ENCODE peak calls at places on chromosomes 7 and 10, in eight cellular contexts. O is NCI-H1417; M is activated naive CD8-positive, alpha-beta T cell treated with anti-CD3 and anti-CD28 coated beads, Interleukin-2, amount 50 U/mL, for 24 hours; U is HuH-7; H is heart right ventricle; W is T-helper 22 cell; X is iPS DF 19.7; G is central memory CD4-positive, alpha-beta T cell. E is an unnamed sample.

GRCh38 chr7:51428226-51428887 is 111.7 kb upstream of the COBL start:
- DNase-seq in U (no peak), M (no peak), W (no peak), X (no peak), O (no peak), H (no peak), G (no peak), E (no peak)

GRCh38 chr10:38027992-38028391 is 17.5 kb downstream of the ZNF33A start:
- DNase-seq in G (no peak), X (no peak), W (no peak), M (no peak), O (no peak), U (no peak), H (no peak), E (no peak)

GRCh38 chr10:92957223-92958010 is 103.2 kb upstream of the CYP26C1 start:
- DNase-seq in G (no peak), O (no peak), H (no peak), M (no peak), X (no peak), U (no peak), W (no peak), E (no peak)

GRCh38 chr10:62817763-62818425 is 1.7 kb upstream of the EGR2 start:
- DNase-seq in G (peak), W (no peak), X (no peak), H (peak), U (peak), O (peak), M (peak), E (peak)

GRCh38 chr10:90969148-90969547 is 48.3 kb upstream of the ANKRD1 start:
- DNase-seq in M (no peak), G (no peak), O (no peak), H (no peak), X (no peak), W (no peak), U (no peak), E (no peak)

GRCh38 chr7:15720849-15721471 is 34.5 kb upstream of the MEOX2 start:
- DNase-seq in U (no peak), M (peak), G (no peak), O (peak), W (no peak), X (no peak), H (no peak), E (no peak)

GRCh38 chr7:82406937-82407336 is 36.6 kb downstream of the CACNA2D1 start:
- DNase-seq in X (no peak), W (no peak), G (no peak), O (no peak), M (no peak), H (no peak), U (no peak), E (no peak)

GRCh38 chr10:5064656-5065055 is 29.6 kb upstream of the AKR1C3 start:
- DNase-seq in G (no peak), W (no peak), M (no peak), O (no peak), U (no peak), H (no peak), X (no peak), E (no peak)

GRCh38 chr10:18294633-18295032 is 154.4 kb downstream of the CACNB2 start:
- DNase-seq in W (no peak), U (no peak), H (no peak), M (no peak), O (no peak), X (no peak), G (no peak), E (no peak)

GRCh38 chr10:116849271-116850057 is at the start of gene ENO4:
- DNase-seq in M (peak), H (peak), U (peak), O (peak), G (peak), W (peak), X (peak), E (no peak)

GRCh38 chr10:5975641-5976473 is 1.5 kb downstream of the IL15RA start:
- DNase-seq in H (no peak), M (peak), X (no peak), G (peak), W (peak), O (no peak), U (no peak), E (no peak)

GRCh38 chr7:54764861-54765260 is 5.8 kb upstream of the SEC61G start:
- DNase-seq in M (no peak), W (no peak), H (no peak), X (no peak), U (no peak), O (no peak), G (no peak), E (no peak)

GRCh38 chr10:50347394-50347802 is 96.1 kb upstream of the ASAH2 start:
- DNase-seq in U (no peak), W (no peak), H (no peak), G (no peak), O (no peak), M (peak), X (no peak), E (no peak)

GRCh38 chr10:128875030-128875744 is 591.9 kb upstream of the MGMT start:
- DNase-seq in H (no peak), M (no peak), U (no peak), O (no peak), G (no peak), W (no peak), X (no peak), E (no peak)

GRCh38 chr10:124155781-124156401 is 62.5 kb upstream of the CHST15 start:
- DNase-seq in X (no peak), M (no peak), U (no peak), O (no peak), W (no peak), G (no peak), H (peak), E (no peak)

GRCh38 chr10:24783504-24783903 is 59.8 kb upstream of the ARHGAP21 start:
- DNase-seq in M (no peak), O (no peak), U (no peak), X (no peak), G (no peak), H (no peak), W (no peak), E (no peak)

GRCh38 chr7:96329189-96329588 is 7.3 kb upstream of the SLC25A13 start:
- DNase-seq in G (no peak), O (peak), M (no peak), X (no peak), W (no peak), U (no peak), H (no peak), E (no peak)

GRCh38 chr7:112135815-112136706 is 70.1 kb downstream of the DOCK4 start:
- DNase-seq in X (no peak), W (no peak), O (no peak), M (no peak), U (no peak), H (no peak), G (no peak), E (no peak)

GRCh38 chr7:3464900-3465622 is 164.0 kb downstream of the SDK1 start:
- DNase-seq in M (peak), U (no peak), O (no peak), W (no peak), G (peak), H (no peak), X (no peak), E (no peak)

GRCh38 chr10:94366382-94366781 is 3.6 kb upstream of the NOC3L start:
- DNase-seq in H (no peak), W (no peak), X (no peak), M (no peak), G (no peak), O (no peak), U (no peak), E (no peak)

GRCh38 chr7:38248069-38248567 is 25.3 kb downstream of the TARP start:
- DNase-seq in U (no peak), O (no peak), M (no peak), H (no peak), W (no peak), X (no peak), G (no peak), E (no peak)

GRCh38 chr7:129188892-129189660 is 643 bp downstream of the SMO start:
- DNase-seq in O (peak), W (no peak), G (no peak), U (no peak), H (peak), X (no peak), M (no peak), E (no peak)

GRCh38 chr7:151411551-151411950 is 1.7 kb upstream of the WDR86 start:
- DNase-seq in G (no peak), X (no peak), U (no peak), M (no peak), W (no peak), H (no peak), O (no peak), E (no peak)

GRCh38 chr7:41010967-41011366 is 691.9 kb downstream of the INHBA start:
- DNase-seq in U (no peak), M (no peak), H (no peak), W (no peak), X (no peak), O (no peak), G (no peak), E (no peak)